ENCODE peak calls at places on chromosome 6, in ten cellular contexts. K is mucosa of descending colon; I is K562; N is WERI-Rb-1; P is psoas muscle; C is SJSA1; F is tibial nerve; G is neural progenitor cell; V is lung; H is CD8-positive, alpha-beta T cell. L is an unnamed sample.

GRCh38 chr6:52937908-52938307 is 28.4 kb upstream of the GSTA3 start:
- DNase-seq in C (no peak), V (no peak), N (no peak), P (no peak), G (no peak), K (no peak), I (no peak), F (no peak), H (no peak), L (no peak)

GRCh38 chr6:104566411-104566810 is 293.3 kb downstream of the HACE1 start:
- DNase-seq in N (no peak), F (no peak), V (no peak), C (no peak), P (no peak), K (no peak), H (no peak), I (no peak), G (no peak), L (no peak)

GRCh38 chr6:106142876-106143431 is 56.8 kb downstream of the PRDM1 start:
- DNase-seq in V (no peak), N (no peak), P (no peak), G (no peak), K (no peak), I (no peak), H (no peak), F (no peak), C (no peak), L (no peak)

GRCh38 chr6:56914791-56915658 is 39.9 kb upstream of the BEND6 start:
- DNase-seq in H (no peak), I (peak; percentile 41), C (no peak), V (no peak), K (no peak), G (no peak), N (no peak), F (no peak), P (peak; percentile 64), L (no peak)

GRCh38 chr6:86192123-86192522 is 549.4 kb upstream of the SYNCRIP start:
- DNase-seq in H (no peak), P (no peak), N (peak; percentile 7), V (no peak), F (no peak), C (no peak), K (no peak), I (peak; percentile 3), G (peak; percentile 31), L (peak; percentile 26)

GRCh38 chr6:117483645-117484016 is 1.2 kb downstream of the DCBLD1 start:
- DNase-seq in I (peak; percentile 42), N (no peak), K (no peak), F (no peak), G (no peak), P (no peak), C (no peak), H (no peak), V (no peak), L (peak; percentile 39)

GRCh38 chr6:109373762-109374161 is 8.5 kb downstream of the CD164 start:
- DNase-seq in V (no peak), K (no peak), H (no peak), P (no peak), F (no peak), N (no peak), C (no peak), I (no peak), G (no peak), L (no peak)

GRCh38 chr6:110534731-110535164 is 58.3 kb upstream of the SLC22A16 start:
- DNase-seq in V (no peak), H (no peak), F (peak; percentile 41), N (no peak), I (no peak), G (no peak), P (no peak), K (no peak), C (peak; percentile 90), L (no peak)

GRCh38 chr6:50087231-50087954 is 37.7 kb upstream of the DEFB112 start:
- DNase-seq in I (no peak), N (no peak), G (peak; percentile 15), F (no peak), P (no peak), V (no peak), K (no peak), H (no peak), C (peak; percentile 53), L (no peak)

GRCh38 chr6:18515767-18516166 is 128.6 kb downstream of the RNF144B start:
- DNase-seq in I (no peak), C (peak; percentile 27), V (no peak), F (no peak), N (no peak), P (no peak), K (no peak), H (no peak), G (no peak), L (no peak)

GRCh38 chr6:15358579-15359327 is 112.9 kb downstream of the JARID2 start:
- DNase-seq in V (no peak), I (peak; percentile 70), C (no peak), P (no peak), F (no peak), H (no peak), G (no peak), K (no peak), N (no peak), L (no peak)

DNA sequence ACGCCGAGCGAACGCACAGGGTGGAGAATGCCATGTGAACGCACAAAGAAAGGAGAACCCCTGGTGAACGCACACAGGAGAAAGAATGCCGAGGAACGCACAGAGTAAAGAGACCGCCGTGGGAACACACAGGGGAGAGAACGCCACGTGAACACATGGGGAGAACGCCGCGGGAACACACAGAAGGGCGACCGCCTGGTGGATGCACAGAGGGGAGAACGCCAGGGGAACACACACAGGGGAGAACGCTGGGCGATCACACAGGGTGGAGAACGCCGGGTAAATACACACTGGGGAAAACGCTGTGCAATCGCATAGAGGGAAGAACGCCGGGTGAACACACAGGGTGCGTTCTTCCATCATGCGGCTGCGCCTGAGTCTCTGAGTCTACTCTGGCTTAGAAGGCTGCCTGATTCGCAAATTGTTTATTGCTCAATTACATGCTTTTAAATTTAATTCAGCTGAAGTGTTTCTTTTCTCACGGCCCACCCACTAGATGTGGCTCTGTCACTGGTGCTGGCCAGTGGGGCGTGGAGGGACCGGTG is 54.1 kb downstream of the RNASET2 start:
- DNase-seq in N (no peak), H (no peak), G (no peak), I (no peak), V (no peak), P (no peak), C (no peak), F (no peak), K (no peak), L (no peak)
- H3K9me3 ChIP-seq in N (no peaks in the 10 kb centered on the region), H (no peaks in the 10 kb centered on the region), G (no peaks in the 10 kb centered on the region), I (peaks cover 3% of the 10 kb centered on the region), V (no peaks in the 10 kb centered on the region), P (no peaks in the 10 kb centered on the region), C (no peaks in the 10 kb centered on the region), F (no peaks in the 10 kb centered on the region), K (no peaks in the 10 kb centered on the region), L (no peaks in the 10 kb centered on the region)

GRCh38 chr6:14120556-14120955 is 3.0 kb downstream of the CD83 start:
- DNase-seq in K (no peak), H (no peak), I (no peak), C (no peak), V (no peak), P (no peak), F (no peak), G (no peak), N (no peak), L (no peak)

GRCh38 chr6:14118444-14118843 is 872 bp downstream of the CD83 start:
- DNase-seq in F (no peak), C (no peak), P (no peak), N (no peak), H (no peak), I (no peak), V (no peak), G (no peak), K (no peak), L (no peak)

GRCh38 chr6:14117158-14118090 is at the start of gene CD83:
- DNase-seq in V (peak; percentile 59), K (peak; percentile 85), F (no peak), N (peak; percentile 79), I (peak; percentile 60), C (peak; percentile 68), P (peak; percentile 74), H (peak; percentile 80), G (peak; percentile 75), L (peak; percentile 64)

GRCh38 chr6:14119764-14120163 is 2.2 kb downstream of the CD83 start:
- DNase-seq in V (no peak), K (no peak), P (no peak), H (no peak), I (no peak), F (no peak), N (no peak), C (no peak), G (no peak), L (no peak)

GRCh38 chr6:14118091-14118439 is 493 bp downstream of the CD83 start:
- DNase-seq in H (no peak), K (no peak), P (no peak), G (no peak), F (no peak), N (no peak), C (peak; percentile 8), I (no peak), V (no peak), L (no peak)
- H3K36me3 ChIP-seq in H (no peaks in the 10 kb centered on the region), K (no peaks in the 10 kb centered on the region), P (no peaks in the 10 kb centered on the region), G (no peaks in the 10 kb centered on the region), F (no peaks in the 10 kb centered on the region), N (peaks cover 5% of the 10 kb centered on the region), C (no peaks in the 10 kb centered on the region), I (no peaks in the 10 kb centered on the region), V (no peaks in the 10 kb centered on the region), L (no peaks in the 10 kb centered on the region)

GRCh38 chr6:4941782-4942672 is 61.8 kb downstream of the RPP40 start:
- DNase-seq in K (no peak), H (peak; percentile 25), P (no peak), G (peak; percentile 26), V (peak; percentile 46), N (no peak), F (no peak), C (peak; percentile 83), I (peak; percentile 86), L (peak; percentile 77)

GRCh38 chr6:4944325-4944724 is 59.5 kb downstream of the RPP40 start:
- DNase-seq in C (no peak), G (no peak), K (no peak), P (no peak), N (no peak), V (no peak), F (no peak), I (no peak), H (no peak), L (no peak)

GRCh38 chr6:4943716-4944115 is 60.1 kb downstream of the RPP40 start:
- DNase-seq in K (no peak), V (no peak), N (no peak), I (no peak), C (no peak), G (no peak), P (no peak), H (no peak), F (no peak), L (peak; percentile 86)

GRCh38 chr6:4940416-4940815 is 63.4 kb downstream of the RPP40 start:
- DNase-seq in N (no peak), I (no peak), F (no peak), V (no peak), G (no peak), K (no peak), C (no peak), H (no peak), P (no peak), L (no peak)

GRCh38 chr6:4942673-4943009 is 61.2 kb downstream of the RPP40 start:
- DNase-seq in K (no peak), P (no peak), G (no peak), V (no peak), C (no peak), F (no peak), I (no peak), N (no peak), H (no peak), L (no peak)
- H3K9me3 ChIP-seq in K (no peaks in the 10 kb centered on the region), P (no peaks in the 10 kb centered on the region), G (no peaks in the 10 kb centered on the region), V (no peaks in the 10 kb centered on the region), C (no peaks in the 10 kb centered on the region), F (no peaks in the 10 kb centered on the region), I (no peaks in the 10 kb centered on the region), N (no peaks in the 10 kb centered on the region), H (no peaks in the 10 kb centered on the region), L (no peaks in the 10 kb centered on the region)

GRCh38 chr6:35516712-35517111 is 4.0 kb upstream of the TULP1 start:
- DNase-seq in F (no peak), K (no peak), V (no peak), G (no peak), I (no peak), H (no peak), P (peak; percentile 26), N (no peak), C (no peak), L (no peak)
- H3K36me3 ChIP-seq in F (no peaks in the 10 kb centered on the region), K (no peaks in the 10 kb centered on the region), V (no peaks in the 10 kb centered on the region), G (no peaks in the 10 kb centered on the region), I (no peaks in the 10 kb centered on the region), H (no peaks in the 10 kb centered on the region), P (no peaks in the 10 kb centered on the region), N (no peaks in the 10 kb centered on the region), C (no peaks in the 10 kb centered on the region), L (no peaks in the 10 kb centered on the region)